ENCODE peak calls at places on chromosome 21, in six cellular contexts. G is WTC11, J is H1, N is K562, S is GM23338, Q is HepG2. T is an unnamed sample.

GRCh38 chr21:37455504-37455911 is 88.9 kb downstream of the DYRK1A start:
- DNase-seq in G (no peak), J (no peak), N (peak), S (no peak), Q (no peak), T (no peak)

GRCh38 chr21:44086636-44087425 is 20.4 kb upstream of the PWP2 start:
- DNase-seq in G (no peak), J (peak), N (no peak), S (no peak), Q (no peak), T (no peak)

GRCh38 chr21:45485686-45486442 is 56.4 kb downstream of the SLC19A1 start:
- DNase-seq in G (no peak), J (no peak), N (no peak), S (no peak), Q (no peak), T (no peak)

GRCh38 chr21:24658016-24658415 is 949.3 kb downstream of the MRPL39 start:
- DNase-seq in G (no peak), J (no peak), N (no peak), S (no peak), Q (no peak), T (no peak)

GRCh38 chr21:29300547-29301138 is 1.9 kb downstream of the BACH1 start:
- DNase-seq in G (no peak), J (no peak), N (no peak), S (no peak), Q (no peak), T (peak)

GRCh38 chr21:16061194-16061593 is 331.4 kb downstream of the USP25 start:
- DNase-seq in G (no peak), J (no peak), N (no peak), S (no peak), Q (no peak), T (no peak)

GRCh38 chr21:45318556-45319341 is 31.1 kb upstream of the POFUT2 start:
- DNase-seq in G (no peak), J (no peak), N (peak), S (no peak), Q (peak), T (no peak)

GRCh38 chr21:15229390-15229789 is 164.6 kb upstream of the NRIP1 start:
- DNase-seq in G (no peak), J (no peak), N (no peak), S (no peak), Q (no peak), T (no peak)

GRCh38 chr21:15480160-15480559 is 249.6 kb upstream of the USP25 start:
- DNase-seq in G (no peak), J (no peak), N (no peak), S (no peak), Q (no peak), T (no peak)

GRCh38 chr21:28521932-28522826 is 470.5 kb downstream of the LTN1 start:
- DNase-seq in G (no peak), J (no peak), N (no peak), S (peak), Q (no peak), T (no peak)

GRCh38 chr21:45737485-45738166 is 94.1 kb downstream of the PCBP3 start:
- DNase-seq in G (no peak), J (no peak), N (no peak), S (no peak), Q (no peak), T (no peak)

GRCh38 chr21:44304846-44305245 is 5.0 kb downstream of the PFKL start:
- DNase-seq in G (peak), J (no peak), N (peak), S (peak), Q (peak), T (no peak)

GRCh38 chr21:15992171-15992570 is 262.4 kb downstream of the USP25 start:
- DNase-seq in G (no peak), J (no peak), N (no peak), S (no peak), Q (no peak), T (no peak)

GRCh38 chr21:31343680-31344480 is at the start of gene TIAM1:
- DNase-seq in G (peak), J (peak), N (no peak), S (peak), Q (no peak), T (no peak)

GRCh38 chr21:46078984-46079356 is 18.9 kb upstream of the COL6A2 start:
- DNase-seq in G (no peak), J (no peak), N (no peak), S (no peak), Q (no peak), T (no peak)

GRCh38 chr21:44509539-44509938 is 30.5 kb downstream of the KRTAP10-1 start:
- DNase-seq in G (no peak), J (no peak), N (no peak), S (no peak), Q (no peak), T (no peak)

GRCh38 chr21:37505963-37506362 is 139.4 kb downstream of the DYRK1A start:
- DNase-seq in G (no peak), J (no peak), N (no peak), S (no peak), Q (no peak), T (no peak)

GRCh38 chr21:26806734-26807372 is 38.4 kb downstream of the ADAMTS1 start:
- DNase-seq in G (no peak), J (no peak), N (no peak), S (no peak), Q (no peak), T (no peak)

GRCh38 chr21:45997205-45997494 is 15.6 kb downstream of the COL6A1 start:
- DNase-seq in G (no peak), J (no peak), N (no peak), S (no peak), Q (no peak), T (no peak)

GRCh38 chr21:33761104-33762036 is 119.1 kb downstream of the ITSN1 start:
- DNase-seq in G (no peak), J (no peak), N (peak), S (no peak), Q (peak), T (no peak)

GRCh38 chr21:21165063-21165645 is 166.9 kb downstream of the NCAM2 start:
- DNase-seq in G (no peak), J (no peak), N (no peak), S (no peak), Q (no peak), T (no peak)

GRCh38 chr21:45139473-45139872 is 65.1 kb downstream of the ADARB1 start:
- DNase-seq in G (no peak), J (no peak), N (no peak), S (no peak), Q (no peak), T (no peak)

GRCh38 chr21:44724166-44724565 is 12.8 kb upstream of the TSPEAR start:
- DNase-seq in G (no peak), J (no peak), N (no peak), S (no peak), Q (no peak), T (no peak)

GRCh38 chr21:25573409-25574206 is 33.7 kb downstream of the MRPL39 start:
- DNase-seq in G (no peak), J (no peak), N (peak), S (no peak), Q (peak), T (peak)

GRCh38 chr21:25838809-25839208 is 104.0 kb downstream of the GABPA start:
- DNase-seq in G (no peak), J (no peak), N (no peak), S (no peak), Q (no peak), T (no peak)

GRCh38 chr21:26501622-26502021 is 71.5 kb downstream of the CYYR1 start:
- DNase-seq in G (no peak), J (no peak), N (no peak), S (no peak), Q (no peak), T (no peak)

GRCh38 chr21:27369962-27370578 is 403.2 kb upstream of the ADAMTS5 start:
- DNase-seq in G (no peak), J (no peak), N (no peak), S (peak), Q (no peak), T (no peak)

GRCh38 chr21:30227633-30228404 is 11.9 kb upstream of the CLDN8 start:
- DNase-seq in G (no peak), J (no peak), N (no peak), S (no peak), Q (no peak), T (no peak)

GRCh38 chr21:34606051-34606450 is 8.9 kb downstream of the RCAN1 start:
- DNase-seq in G (no peak), J (peak), N (no peak), S (no peak), Q (no peak), T (no peak)

GRCh38 chr21:31180256-31181088 is 142.2 kb upstream of the KRTAP19-8 start:
- DNase-seq in G (no peak), J (no peak), N (peak), S (peak), Q (peak), T (no peak)

GRCh38 chr21:36321325-36322082 is 1.5 kb downstream of the MORC3 start:
- DNase-seq in G (no peak), J (no peak), N (peak), S (peak), Q (no peak), T (no peak)
- TF ChIP-seq CREB1 in G (no peak), J (no peak), N (no peak), S (no peak), Q (no peak), T (no peak)

DNA sequence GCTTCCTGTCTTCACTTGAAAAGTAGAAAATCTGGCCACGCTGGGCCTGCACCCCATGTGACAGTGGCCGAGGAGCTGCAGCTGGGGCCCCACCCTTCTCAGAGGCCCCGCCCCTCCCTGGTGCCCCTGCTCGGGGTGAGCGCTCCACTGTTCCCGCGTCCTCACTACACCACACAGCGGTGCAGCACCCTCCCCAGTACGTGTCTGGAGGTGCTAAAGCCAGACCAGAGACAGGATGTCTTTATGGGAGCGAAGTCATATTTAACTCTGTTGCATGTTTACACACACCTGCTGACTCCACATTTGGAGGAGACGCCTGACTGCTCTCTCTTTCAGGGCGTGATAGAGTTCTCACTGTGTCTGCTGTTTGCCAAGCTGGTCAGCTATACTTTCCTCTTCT is 48.1 kb downstream of the SLC37A1 start:
- DNase-seq in G (peak), J (no peak), N (peak), S (no peak), Q (peak), T (peak)
- TF ChIP-seq CREB1 in G (no peak), J (no peak), N (no peak), S (no peak), Q (no peak), T (no peak)

GRCh38 chr21:38993561-38993960 is 187.8 kb downstream of the ETS2 start:
- DNase-seq in G (no peak), J (no peak), N (no peak), S (no peak), Q (peak), T (no peak)

GRCh38 chr21:38995071-38995669 is 188.1 kb downstream of the PSMG1 start:
- DNase-seq in G (no peak), J (no peak), N (no peak), S (no peak), Q (no peak), T (no peak)

GRCh38 chr21:38994014-38994413 is 188.3 kb downstream of the ETS2 start:
- DNase-seq in G (no peak), J (no peak), N (no peak), S (no peak), Q (no peak), T (no peak)

GRCh38 chr21:38990424-38990794 is 184.7 kb downstream of the ETS2 start:
- DNase-seq in G (no peak), J (no peak), N (no peak), S (peak), Q (peak), T (no peak)

GRCh38 chr21:38992737-38993136 is 187.0 kb downstream of the ETS2 start:
- DNase-seq in G (no peak), J (no peak), N (no peak), S (no peak), Q (no peak), T (no peak)
- TF ChIP-seq CREB1 in G (no peak), J (no peak), N (no peak), S (no peak), Q (no peak), T (no peak)

GRCh38 chr21:32499249-32500055 is 85.9 kb downstream of the TCP10L start:
- DNase-seq in G (no peak), J (no peak), N (no peak), S (no peak), Q (no peak), T (no peak)
- TF ChIP-seq CREB1 in G (no peak), J (no peak), N (no peak), S (no peak), Q (no peak), T (no peak)